ENCODE peak calls at places on chromosomes 13 and 19, in six cellular contexts. One of them, this sample, is unnamed.

GRCh38 chr19:42284641-42285341 is 15.7 kb downstream of the CIC start:
- DNase-seq in CD8-positive, alpha-beta memory T cell: no peak
- DNase-seq in foreskin keratinocyte: no peak
- DNase-seq in SHP77: no peak
- DNase-seq in endothelial cell: no peak
- DNase-seq in neural progenitor cell: peak
- DNase-seq in this sample: no peak

GRCh38 chr19:1245468-1245867 is 2.9 kb upstream of the MIDN start:
- DNase-seq in endothelial cell: no peak
- DNase-seq in SHP77: no peak
- DNase-seq in CD8-positive, alpha-beta memory T cell: no peak
- DNase-seq in foreskin keratinocyte: no peak
- DNase-seq in neural progenitor cell: no peak
- DNase-seq in this sample: no peak

GRCh38 chr13:52847682-52848432 is 583 bp downstream of the PCDH8 start:
- DNase-seq in endothelial cell: peak
- DNase-seq in neural progenitor cell: peak
- DNase-seq in SHP77: no peak
- DNase-seq in foreskin keratinocyte: no peak
- DNase-seq in CD8-positive, alpha-beta memory T cell: no peak
- DNase-seq in this sample: no peak

GRCh38 chr19:46818812-46819211 is 30.4 kb upstream of the SLC1A5 start:
- DNase-seq in SHP77: peak
- DNase-seq in foreskin keratinocyte: no peak
- DNase-seq in endothelial cell: no peak
- DNase-seq in CD8-positive, alpha-beta memory T cell: no peak
- DNase-seq in neural progenitor cell: no peak
- DNase-seq in this sample: no peak

GRCh38 chr19:34961775-34962174 is 2.3 kb downstream of the ZNF792 start:
- DNase-seq in foreskin keratinocyte: no peak
- DNase-seq in CD8-positive, alpha-beta memory T cell: no peak
- DNase-seq in SHP77: no peak
- DNase-seq in neural progenitor cell: no peak
- DNase-seq in endothelial cell: no peak
- DNase-seq in this sample: no peak

GRCh38 chr19:2089001-2089711 is 7.0 kb downstream of the MOB3A start:
- DNase-seq in foreskin keratinocyte: peak
- DNase-seq in CD8-positive, alpha-beta memory T cell: no peak
- DNase-seq in endothelial cell: no peak
- DNase-seq in neural progenitor cell: no peak
- DNase-seq in SHP77: no peak
- DNase-seq in this sample: peak

GRCh38 chr19:56321254-56321980 is 6.8 kb upstream of the ZSCAN5A start:
- DNase-seq in SHP77: no peak
- DNase-seq in endothelial cell: no peak
- DNase-seq in foreskin keratinocyte: no peak
- DNase-seq in CD8-positive, alpha-beta memory T cell: no peak
- DNase-seq in neural progenitor cell: no peak
- DNase-seq in this sample: no peak

GRCh38 chr19:35031072-35031881 is 1.0 kb downstream of the SCN1B start:
- DNase-seq in endothelial cell: no peak
- DNase-seq in CD8-positive, alpha-beta memory T cell: no peak
- DNase-seq in SHP77: no peak
- DNase-seq in foreskin keratinocyte: no peak
- DNase-seq in neural progenitor cell: peak
- DNase-seq in this sample: no peak

GRCh38 chr13:40664100-40665060 is 2.1 kb downstream of the FOXO1 start:
- DNase-seq in SHP77: no peak
- DNase-seq in endothelial cell: peak
- DNase-seq in CD8-positive, alpha-beta memory T cell: peak
- DNase-seq in neural progenitor cell: peak
- DNase-seq in foreskin keratinocyte: no peak
- DNase-seq in this sample: peak

GRCh38 chr19:38742906-38743305 is 1.4 kb downstream of the CAPN12 start:
- DNase-seq in foreskin keratinocyte: no peak
- DNase-seq in SHP77: no peak
- DNase-seq in neural progenitor cell: no peak
- DNase-seq in endothelial cell: no peak
- DNase-seq in CD8-positive, alpha-beta memory T cell: no peak
- DNase-seq in this sample: no peak

GRCh38 chr19:46100344-46100743 is 24.1 kb downstream of the IGFL3 start:
- DNase-seq in CD8-positive, alpha-beta memory T cell: no peak
- DNase-seq in SHP77: no peak
- DNase-seq in neural progenitor cell: no peak
- DNase-seq in foreskin keratinocyte: no peak
- DNase-seq in endothelial cell: no peak
- DNase-seq in this sample: no peak

GRCh38 chr19:45470147-45471081 is 2.6 kb downstream of the FOSB start:
- DNase-seq in foreskin keratinocyte: no peak
- DNase-seq in SHP77: no peak
- DNase-seq in endothelial cell: no peak
- DNase-seq in CD8-positive, alpha-beta memory T cell: peak
- DNase-seq in neural progenitor cell: no peak
- DNase-seq in this sample: peak

GRCh38 chr13:74669149-74669548 is 534.9 kb upstream of the KLF12 start:
- DNase-seq in neural progenitor cell: no peak
- DNase-seq in CD8-positive, alpha-beta memory T cell: no peak
- DNase-seq in endothelial cell: no peak
- DNase-seq in foreskin keratinocyte: no peak
- DNase-seq in SHP77: no peak
- DNase-seq in this sample: no peak

GRCh38 chr13:105929486-105929885 is 606.0 kb downstream of the EFNB2 start:
- DNase-seq in CD8-positive, alpha-beta memory T cell: no peak
- DNase-seq in neural progenitor cell: no peak
- DNase-seq in SHP77: no peak
- DNase-seq in endothelial cell: no peak
- DNase-seq in foreskin keratinocyte: no peak
- DNase-seq in this sample: no peak

GRCh38 chr19:49363265-49364082 is at the start of gene DKKL1:
- DNase-seq in SHP77: no peak
- DNase-seq in CD8-positive, alpha-beta memory T cell: peak
- DNase-seq in neural progenitor cell: peak
- DNase-seq in endothelial cell: peak
- DNase-seq in foreskin keratinocyte: peak
- DNase-seq in this sample: peak

GRCh38 chr19:29040291-29040690 is 172.7 kb downstream of the UQCRFS1 start:
- DNase-seq in SHP77: no peak
- DNase-seq in neural progenitor cell: no peak
- DNase-seq in endothelial cell: no peak
- DNase-seq in foreskin keratinocyte: no peak
- DNase-seq in CD8-positive, alpha-beta memory T cell: no peak
- DNase-seq in this sample: no peak

GRCh38 chr19:6801397-6802086 is 29.0 kb downstream of the VAV1 start:
- DNase-seq in foreskin keratinocyte: peak
- DNase-seq in CD8-positive, alpha-beta memory T cell: peak
- DNase-seq in endothelial cell: no peak
- DNase-seq in neural progenitor cell: no peak
- DNase-seq in SHP77: no peak
- DNase-seq in this sample: peak

GRCh38 chr13:81493144-81493543 is 1152.2 kb upstream of the SPRY2 start:
- DNase-seq in endothelial cell: no peak
- DNase-seq in CD8-positive, alpha-beta memory T cell: no peak
- DNase-seq in neural progenitor cell: no peak
- DNase-seq in SHP77: no peak
- DNase-seq in foreskin keratinocyte: no peak
- DNase-seq in this sample: no peak

This sample was measured in RWPE1.